ENCODE peak calls at places on chromosomes 4 and X, in seven cellular contexts. One of them, this sample, is unnamed. For H3K36me3, the result is how much of the 10 kb centered on the place peaks cover.

GRCh38 chrX:52363247-52363883 is 5.5 kb upstream of the XAGE2 start:
- DNase-seq in uterus: no peak
- DNase-seq in testis: no peak
- DNase-seq in heart left ventricle: no peak
- DNase-seq in K562: peak
- DNase-seq in IMR-90: peak
- DNase-seq in body of pancreas: no peak
- DNase-seq in this sample: no peak

GRCh38 chrX:39766085-39766726 is 331.6 kb downstream of the BCOR start:
- DNase-seq in testis: no peak
- DNase-seq in IMR-90: no peak
- DNase-seq in heart left ventricle: no peak
- DNase-seq in K562: no peak
- DNase-seq in uterus: no peak
- DNase-seq in body of pancreas: no peak
- DNase-seq in this sample: no peak

GRCh38 chrX:124216396-124217124 is 115.9 kb upstream of the TEX13D start:
- DNase-seq in body of pancreas: no peak
- DNase-seq in heart left ventricle: no peak
- DNase-seq in uterus: no peak
- DNase-seq in K562: no peak
- DNase-seq in IMR-90: no peak
- DNase-seq in testis: no peak
- DNase-seq in this sample: no peak

GRCh38 chr4:38842998-38843397 is 13.6 kb downstream of the TLR6 start:
- DNase-seq in K562: no peak
- DNase-seq in body of pancreas: no peak
- DNase-seq in testis: no peak
- DNase-seq in uterus: no peak
- DNase-seq in heart left ventricle: no peak
- DNase-seq in IMR-90: no peak
- DNase-seq in this sample: no peak

GRCh38 chr4:175413561-175413960 is 398.5 kb downstream of the GPM6A start:
- DNase-seq in uterus: no peak
- DNase-seq in K562: no peak
- DNase-seq in IMR-90: no peak
- DNase-seq in body of pancreas: no peak
- DNase-seq in testis: no peak
- DNase-seq in heart left ventricle: no peak
- DNase-seq in this sample: no peak

GRCh38 chr4:105343523-105343931 is 130.3 kb downstream of the PPA2 start:
- DNase-seq in uterus: no peak
- DNase-seq in K562: no peak
- DNase-seq in IMR-90: peak
- DNase-seq in body of pancreas: no peak
- DNase-seq in testis: no peak
- DNase-seq in heart left ventricle: no peak
- DNase-seq in this sample: no peak

GRCh38 chr4:4820739-4821138 is 38.7 kb upstream of the MSX1 start:
- DNase-seq in K562: no peak
- DNase-seq in IMR-90: no peak
- DNase-seq in uterus: no peak
- DNase-seq in heart left ventricle: no peak
- DNase-seq in testis: no peak
- DNase-seq in body of pancreas: no peak
- DNase-seq in this sample: no peak

GRCh38 chr4:1232661-1233621 is 16.0 kb downstream of the CTBP1 start:
- DNase-seq in body of pancreas: peak
- DNase-seq in IMR-90: peak
- DNase-seq in K562: no peak
- DNase-seq in heart left ventricle: peak
- DNase-seq in testis: peak
- DNase-seq in uterus: no peak
- DNase-seq in this sample: no peak

GRCh38 chr4:36208884-36209473 is 35.3 kb downstream of the ARAP2 start:
- DNase-seq in uterus: no peak
- DNase-seq in testis: no peak
- DNase-seq in K562: no peak
- DNase-seq in heart left ventricle: no peak
- DNase-seq in body of pancreas: no peak
- DNase-seq in IMR-90: no peak
- DNase-seq in this sample: no peak

GRCh38 chrX:35858916-35859315 is 60.6 kb upstream of the CFAP47 start:
- DNase-seq in testis: no peak
- DNase-seq in K562: no peak
- DNase-seq in heart left ventricle: no peak
- DNase-seq in uterus: no peak
- DNase-seq in IMR-90: no peak
- DNase-seq in body of pancreas: no peak
- DNase-seq in this sample: no peak

GRCh38 chr4:6463311-6464289 is 8.8 kb downstream of the PPP2R2C start:
- DNase-seq in K562: no peak
- DNase-seq in IMR-90: no peak
- DNase-seq in testis: peak
- DNase-seq in heart left ventricle: no peak
- DNase-seq in body of pancreas: no peak
- DNase-seq in uterus: no peak
- DNase-seq in this sample: no peak

GRCh38 chr4:11497212-11497806 is 68.6 kb upstream of the HS3ST1 start:
- DNase-seq in testis: no peak
- DNase-seq in heart left ventricle: no peak
- DNase-seq in uterus: no peak
- DNase-seq in K562: no peak
- DNase-seq in body of pancreas: no peak
- DNase-seq in IMR-90: no peak
- DNase-seq in this sample: no peak

GRCh38 chr4:107834241-107834856 is 9.6 kb downstream of the SGMS2 start:
- DNase-seq in uterus: no peak
- DNase-seq in body of pancreas: no peak
- DNase-seq in K562: no peak
- DNase-seq in IMR-90: no peak
- DNase-seq in testis: no peak
- DNase-seq in heart left ventricle: no peak
- DNase-seq in this sample: no peak

GRCh38 chr4:81469774-81470455 is 1.8 kb downstream of the RASGEF1B start:
- DNase-seq in testis: no peak
- DNase-seq in IMR-90: no peak
- DNase-seq in uterus: no peak
- DNase-seq in heart left ventricle: no peak
- DNase-seq in body of pancreas: no peak
- DNase-seq in K562: no peak
- DNase-seq in this sample: no peak

GRCh38 chr4:30632751-30633150 is 87.4 kb upstream of the PCDH7 start:
- DNase-seq in IMR-90: no peak
- DNase-seq in body of pancreas: no peak
- DNase-seq in testis: no peak
- DNase-seq in uterus: no peak
- DNase-seq in K562: no peak
- DNase-seq in heart left ventricle: no peak
- DNase-seq in this sample: no peak

GRCh38 chr4:7044415-7044930 is 1.3 kb downstream of the TADA2B start:
- DNase-seq in body of pancreas: peak
- DNase-seq in uterus: no peak
- DNase-seq in K562: no peak
- DNase-seq in heart left ventricle: no peak
- DNase-seq in testis: peak
- DNase-seq in IMR-90: no peak
- DNase-seq in this sample: no peak

GRCh38 chrX:110316351-110317078 is 1.4 kb downstream of the AMMECR1 start:
- DNase-seq in K562: no peak
- DNase-seq in testis: peak
- DNase-seq in heart left ventricle: no peak
- DNase-seq in IMR-90: no peak
- DNase-seq in uterus: no peak
- DNase-seq in body of pancreas: peak
- DNase-seq in this sample: no peak

GRCh38 chrX:86171366-86171765 is 23.1 kb downstream of the DACH2 start:
- DNase-seq in IMR-90: peak
- DNase-seq in uterus: no peak
- DNase-seq in testis: peak
- DNase-seq in K562: no peak
- DNase-seq in body of pancreas: peak
- DNase-seq in heart left ventricle: no peak
- DNase-seq in this sample: no peak

GRCh38 chr4:74777531-74777930 is 16.8 kb downstream of the BTC start:
- DNase-seq in IMR-90: no peak
- DNase-seq in heart left ventricle: no peak
- DNase-seq in testis: no peak
- DNase-seq in uterus: no peak
- DNase-seq in K562: no peak
- DNase-seq in body of pancreas: no peak
- DNase-seq in this sample: no peak

GRCh38 chr4:26342328-26343040 is 21.7 kb downstream of the RBPJ start:
- DNase-seq in K562: peak
- DNase-seq in body of pancreas: no peak
- DNase-seq in uterus: no peak
- DNase-seq in IMR-90: peak
- DNase-seq in heart left ventricle: no peak
- DNase-seq in testis: no peak
- DNase-seq in this sample: no peak

GRCh38 chrX:49205443-49205842 is 5.5 kb upstream of the SYP start:
- DNase-seq in uterus: no peak
- DNase-seq in K562: no peak
- DNase-seq in IMR-90: no peak
- DNase-seq in testis: no peak
- DNase-seq in heart left ventricle: no peak
- DNase-seq in body of pancreas: no peak
- DNase-seq in this sample: no peak

GRCh38 chr4:152719856-152720556 is 40.2 kb upstream of the TMEM154 start:
- DNase-seq in K562: no peak
- DNase-seq in IMR-90: no peak
- DNase-seq in uterus: no peak
- DNase-seq in heart left ventricle: no peak
- DNase-seq in body of pancreas: no peak
- DNase-seq in testis: no peak
- DNase-seq in this sample: no peak

GRCh38 chr4:141119071-141119470 is 14.2 kb downstream of the RNF150 start:
- DNase-seq in testis: no peak
- DNase-seq in uterus: no peak
- DNase-seq in body of pancreas: no peak
- DNase-seq in K562: no peak
- DNase-seq in IMR-90: no peak
- DNase-seq in heart left ventricle: no peak
- DNase-seq in this sample: no peak

GRCh38 chr4:113146876-113147358 is 97.5 kb downstream of the ANK2 start:
- DNase-seq in heart left ventricle: no peak
- DNase-seq in uterus: no peak
- DNase-seq in body of pancreas: peak
- DNase-seq in IMR-90: no peak
- DNase-seq in K562: no peak
- DNase-seq in testis: no peak
- DNase-seq in this sample: no peak
- TF ChIP-seq POLR2A in heart left ventricle: no peak
- TF ChIP-seq POLR2A in uterus: no peak
- TF ChIP-seq POLR2A in body of pancreas: peak
- TF ChIP-seq POLR2A in IMR-90: no peak
- TF ChIP-seq POLR2A in K562: no peak
- TF ChIP-seq POLR2A in testis: no peak
- TF ChIP-seq POLR2A in this sample: no peak

GRCh38 chr4:17911608-17912007 is 100.8 kb downstream of the NCAPG start:
- DNase-seq in IMR-90: no peak
- DNase-seq in body of pancreas: no peak
- DNase-seq in uterus: no peak
- DNase-seq in testis: no peak
- DNase-seq in K562: no peak
- DNase-seq in heart left ventricle: no peak
- DNase-seq in this sample: no peak
- H3K36me3 ChIP-seq in IMR-90: under half
- H3K36me3 ChIP-seq in body of pancreas: under half
- H3K36me3 ChIP-seq in uterus: under half
- H3K36me3 ChIP-seq in testis: under half
- H3K36me3 ChIP-seq in K562: under half
- H3K36me3 ChIP-seq in heart left ventricle: under half
- H3K36me3 ChIP-seq in this sample: under half

GRCh38 chr4:67549123-67549522 is 3.8 kb upstream of the CENPC start:
- DNase-seq in K562: no peak
- DNase-seq in body of pancreas: no peak
- DNase-seq in testis: no peak
- DNase-seq in IMR-90: no peak
- DNase-seq in heart left ventricle: no peak
- DNase-seq in uterus: no peak
- DNase-seq in this sample: no peak

GRCh38 chr4:67545199-67545995 is at the start of gene CENPC:
- DNase-seq in IMR-90: peak
- DNase-seq in heart left ventricle: peak
- DNase-seq in body of pancreas: peak
- DNase-seq in K562: peak
- DNase-seq in uterus: peak
- DNase-seq in testis: peak
- DNase-seq in this sample: peak

GRCh38 chr4:67542076-67542475 is 3.2 kb downstream of the CENPC start:
- DNase-seq in K562: no peak
- DNase-seq in heart left ventricle: no peak
- DNase-seq in uterus: no peak
- DNase-seq in testis: no peak
- DNase-seq in IMR-90: no peak
- DNase-seq in body of pancreas: no peak
- DNase-seq in this sample: no peak

GRCh38 chr4:67546971-67547370 is 1.7 kb upstream of the CENPC start:
- DNase-seq in heart left ventricle: no peak
- DNase-seq in K562: no peak
- DNase-seq in IMR-90: no peak
- DNase-seq in uterus: no peak
- DNase-seq in testis: no peak
- DNase-seq in body of pancreas: no peak
- DNase-seq in this sample: no peak

GRCh38 chr4:67545996-67546356 is 673 bp upstream of the CENPC start:
- DNase-seq in K562: no peak
- DNase-seq in IMR-90: no peak
- DNase-seq in testis: no peak
- DNase-seq in body of pancreas: no peak
- DNase-seq in uterus: no peak
- DNase-seq in heart left ventricle: no peak
- DNase-seq in this sample: no peak
- H3K27ac ChIP-seq in K562: peak
- H3K27ac ChIP-seq in IMR-90: no peak
- H3K27ac ChIP-seq in testis: peak
- H3K27ac ChIP-seq in body of pancreas: peak
- H3K27ac ChIP-seq in uterus: peak
- H3K27ac ChIP-seq in heart left ventricle: peak
- H3K27ac ChIP-seq in this sample: peak

DNA sequence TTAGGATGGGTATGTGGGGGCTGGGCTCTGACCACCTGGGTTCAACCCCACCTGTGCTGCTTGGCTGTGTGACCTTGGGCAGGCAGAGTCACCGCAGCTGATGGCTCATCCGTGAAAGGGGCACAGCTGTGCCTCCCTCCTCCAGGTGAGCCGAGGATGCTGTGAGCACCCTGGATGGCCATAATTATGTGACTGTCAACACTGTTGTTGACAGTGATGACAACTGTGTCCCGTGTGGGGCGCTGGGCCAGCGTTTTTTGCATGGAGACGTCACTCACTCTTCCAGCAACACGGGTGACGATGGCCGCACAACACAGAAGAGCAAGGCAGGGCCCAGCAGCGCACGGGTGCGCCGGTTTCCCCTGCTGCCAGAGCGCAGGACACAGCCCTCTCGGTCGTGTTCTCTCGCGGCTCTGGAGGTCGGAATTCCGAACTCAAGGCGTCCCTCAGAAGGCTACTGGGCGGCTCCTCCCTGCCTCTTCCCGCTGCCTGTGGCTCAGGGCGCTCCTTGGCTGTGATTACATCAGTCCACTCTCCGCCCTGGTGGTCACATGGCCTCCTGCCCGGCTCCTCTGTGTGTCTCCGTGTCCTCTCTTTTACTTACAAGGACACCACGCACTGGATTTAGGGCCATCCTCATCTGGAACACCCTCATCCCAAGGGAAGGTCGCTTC is 1.3 kb downstream of the SH3TC1 start:
- DNase-seq in testis: peak
- DNase-seq in heart left ventricle: peak
- DNase-seq in IMR-90: peak
- DNase-seq in body of pancreas: peak
- DNase-seq in K562: peak
- DNase-seq in uterus: no peak
- DNase-seq in this sample: peak
- TF ChIP-seq POLR2A in testis: no peak
- TF ChIP-seq POLR2A in heart left ventricle: no peak
- TF ChIP-seq POLR2A in IMR-90: no peak
- TF ChIP-seq POLR2A in body of pancreas: no peak
- TF ChIP-seq POLR2A in K562: no peak
- TF ChIP-seq POLR2A in uterus: peak
- TF ChIP-seq POLR2A in this sample: no peak